ENCODE peak calls at places on chromosomes 16 and 17, in nine cellular contexts. One of them, this sample, is unnamed.

GRCh38 chr17:42313389-42313772 is 25.1 kb downstream of the STAT5A start:
- DNase-seq in cardiac fibroblast: no peak
- DNase-seq in heart left ventricle: no peak
- DNase-seq in fibroblast of lung: no peak
- DNase-seq in hepatocyte: no peak
- DNase-seq in uterus: no peak
- DNase-seq in thoracic aorta: no peak
- DNase-seq in epithelial cell of proximal tubule: no peak
- DNase-seq in A549: no peak
- DNase-seq in this sample: no peak

GRCh38 chr17:5373112-5373511 is 46.4 kb downstream of the NUP88 start:
- DNase-seq in cardiac fibroblast: no peak
- DNase-seq in heart left ventricle: no peak
- DNase-seq in fibroblast of lung: no peak
- DNase-seq in hepatocyte: no peak
- DNase-seq in uterus: no peak
- DNase-seq in thoracic aorta: no peak
- DNase-seq in epithelial cell of proximal tubule: no peak
- DNase-seq in A549: no peak
- DNase-seq in this sample: no peak

GRCh38 chr17:64002658-64003525 is 4.7 kb downstream of the PRR29 start:
- DNase-seq in cardiac fibroblast: no peak
- DNase-seq in heart left ventricle: no peak
- DNase-seq in fibroblast of lung: no peak
- DNase-seq in hepatocyte: no peak
- DNase-seq in uterus: peak; percentile 10
- DNase-seq in thoracic aorta: no peak
- DNase-seq in epithelial cell of proximal tubule: no peak
- DNase-seq in A549: no peak
- DNase-seq in this sample: peak; percentile 9

GRCh38 chr17:75854111-75854748 is 905 bp downstream of the WBP2 start:
- DNase-seq in cardiac fibroblast: peak; percentile 78
- DNase-seq in heart left ventricle: no peak
- DNase-seq in fibroblast of lung: peak; percentile 53
- DNase-seq in hepatocyte: peak; percentile 71
- DNase-seq in uterus: no peak
- DNase-seq in thoracic aorta: no peak
- DNase-seq in epithelial cell of proximal tubule: peak; percentile 67
- DNase-seq in A549: peak; percentile 80
- DNase-seq in this sample: no peak

GRCh38 chr17:29699283-29699682 is 76.6 kb upstream of the CORO6 start:
- DNase-seq in cardiac fibroblast: no peak
- DNase-seq in heart left ventricle: no peak
- DNase-seq in fibroblast of lung: no peak
- DNase-seq in hepatocyte: peak; percentile 17
- DNase-seq in uterus: no peak
- DNase-seq in thoracic aorta: no peak
- DNase-seq in epithelial cell of proximal tubule: peak; percentile 53
- DNase-seq in A549: no peak
- DNase-seq in this sample: no peak

GRCh38 chr17:73952136-73952497 is 251.4 kb upstream of the RPL38 start:
- DNase-seq in cardiac fibroblast: no peak
- DNase-seq in heart left ventricle: no peak
- DNase-seq in fibroblast of lung: no peak
- DNase-seq in hepatocyte: peak; percentile 67
- DNase-seq in uterus: no peak
- DNase-seq in thoracic aorta: no peak
- DNase-seq in epithelial cell of proximal tubule: no peak
- DNase-seq in A549: no peak
- DNase-seq in this sample: no peak

GRCh38 chr16:83470406-83470805 is 337.4 kb upstream of the HSBP1 start:
- DNase-seq in cardiac fibroblast: peak; percentile 39
- DNase-seq in heart left ventricle: no peak
- DNase-seq in fibroblast of lung: no peak
- DNase-seq in hepatocyte: no peak
- DNase-seq in uterus: no peak
- DNase-seq in thoracic aorta: no peak
- DNase-seq in epithelial cell of proximal tubule: no peak
- DNase-seq in A549: no peak
- DNase-seq in this sample: no peak

GRCh38 chr17:58335779-58336455 is 7.3 kb upstream of the TSPOAP1 start:
- DNase-seq in cardiac fibroblast: no peak
- DNase-seq in heart left ventricle: no peak
- DNase-seq in fibroblast of lung: no peak
- DNase-seq in hepatocyte: no peak
- DNase-seq in uterus: no peak
- DNase-seq in thoracic aorta: no peak
- DNase-seq in epithelial cell of proximal tubule: no peak
- DNase-seq in A549: no peak
- DNase-seq in this sample: no peak

GRCh38 chr16:18958621-18959578 is 24.8 kb upstream of the TMC7 start:
- DNase-seq in cardiac fibroblast: peak; percentile 5
- DNase-seq in heart left ventricle: no peak
- DNase-seq in fibroblast of lung: no peak
- DNase-seq in hepatocyte: peak; percentile 33
- DNase-seq in uterus: no peak
- DNase-seq in thoracic aorta: no peak
- DNase-seq in epithelial cell of proximal tubule: no peak
- DNase-seq in A549: no peak
- DNase-seq in this sample: no peak

GRCh38 chr16:53433930-53434435 is 288 bp upstream of the RBL2 start:
- DNase-seq in cardiac fibroblast: peak; percentile 85
- DNase-seq in heart left ventricle: peak; percentile 90
- DNase-seq in fibroblast of lung: peak; percentile 84
- DNase-seq in hepatocyte: peak; percentile 11
- DNase-seq in uterus: peak; percentile 83
- DNase-seq in thoracic aorta: no peak
- DNase-seq in epithelial cell of proximal tubule: no peak
- DNase-seq in A549: peak; percentile 71
- DNase-seq in this sample: no peak

GRCh38 chr16:67268136-67268579 is 11.2 kb upstream of the PLEKHG4 start:
- DNase-seq in cardiac fibroblast: peak; percentile 91
- DNase-seq in heart left ventricle: peak; percentile 59
- DNase-seq in fibroblast of lung: peak; percentile 86
- DNase-seq in hepatocyte: peak; percentile 86
- DNase-seq in uterus: no peak
- DNase-seq in thoracic aorta: no peak
- DNase-seq in epithelial cell of proximal tubule: no peak
- DNase-seq in A549: no peak
- DNase-seq in this sample: peak; percentile 58

GRCh38 chr17:40014375-40014980 is 762 bp upstream of the CSF3 start:
- DNase-seq in cardiac fibroblast: peak; percentile 72
- DNase-seq in heart left ventricle: no peak
- DNase-seq in fibroblast of lung: no peak
- DNase-seq in hepatocyte: no peak
- DNase-seq in uterus: peak; percentile 80
- DNase-seq in thoracic aorta: no peak
- DNase-seq in epithelial cell of proximal tubule: no peak
- DNase-seq in A549: no peak
- DNase-seq in this sample: no peak

GRCh38 chr16:30096862-30097563 is 1.0 kb upstream of the YPEL3 start:
- DNase-seq in cardiac fibroblast: no peak
- DNase-seq in heart left ventricle: no peak
- DNase-seq in fibroblast of lung: no peak
- DNase-seq in hepatocyte: peak; percentile 92
- DNase-seq in uterus: no peak
- DNase-seq in thoracic aorta: no peak
- DNase-seq in epithelial cell of proximal tubule: no peak
- DNase-seq in A549: no peak
- DNase-seq in this sample: no peak

GRCh38 chr16:58843675-58844074 is 109.6 kb upstream of the GOT2 start:
- DNase-seq in cardiac fibroblast: peak; percentile 33
- DNase-seq in heart left ventricle: no peak
- DNase-seq in fibroblast of lung: peak; percentile 49
- DNase-seq in hepatocyte: peak; percentile 18
- DNase-seq in uterus: no peak
- DNase-seq in thoracic aorta: no peak
- DNase-seq in epithelial cell of proximal tubule: no peak
- DNase-seq in A549: no peak
- DNase-seq in this sample: no peak

GRCh38 chr16:81927561-81928185 is 83.6 kb downstream of the SDR42E1 start:
- DNase-seq in cardiac fibroblast: no peak
- DNase-seq in heart left ventricle: no peak
- DNase-seq in fibroblast of lung: no peak
- DNase-seq in hepatocyte: no peak
- DNase-seq in uterus: no peak
- DNase-seq in thoracic aorta: no peak
- DNase-seq in epithelial cell of proximal tubule: no peak
- DNase-seq in A549: no peak
- DNase-seq in this sample: no peak

GRCh38 chr17:62898239-62898864 is 67.7 kb upstream of the TANC2 start:
- DNase-seq in cardiac fibroblast: peak; percentile 38
- DNase-seq in heart left ventricle: no peak
- DNase-seq in fibroblast of lung: no peak
- DNase-seq in hepatocyte: peak; percentile 35
- DNase-seq in uterus: no peak
- DNase-seq in thoracic aorta: no peak
- DNase-seq in epithelial cell of proximal tubule: no peak
- DNase-seq in A549: no peak
- DNase-seq in this sample: no peak

GRCh38 chr16:58393138-58393504 is 850 bp downstream of the GINS3 start:
- DNase-seq in cardiac fibroblast: peak; percentile 22
- DNase-seq in heart left ventricle: no peak
- DNase-seq in fibroblast of lung: no peak
- DNase-seq in hepatocyte: no peak
- DNase-seq in uterus: no peak
- DNase-seq in thoracic aorta: no peak
- DNase-seq in epithelial cell of proximal tubule: no peak
- DNase-seq in A549: peak; percentile 21
- DNase-seq in this sample: no peak

GRCh38 chr16:52592778-52593177 is 45.8 kb upstream of the TOX3 start:
- DNase-seq in cardiac fibroblast: no peak
- DNase-seq in heart left ventricle: no peak
- DNase-seq in fibroblast of lung: no peak
- DNase-seq in hepatocyte: no peak
- DNase-seq in uterus: no peak
- DNase-seq in thoracic aorta: no peak
- DNase-seq in epithelial cell of proximal tubule: no peak
- DNase-seq in A549: no peak
- DNase-seq in this sample: no peak

GRCh38 chr17:55458977-55459376 is 37.3 kb upstream of the MMD start:
- DNase-seq in cardiac fibroblast: peak; percentile 94
- DNase-seq in heart left ventricle: no peak
- DNase-seq in fibroblast of lung: peak; percentile 73
- DNase-seq in hepatocyte: no peak
- DNase-seq in uterus: no peak
- DNase-seq in thoracic aorta: no peak
- DNase-seq in epithelial cell of proximal tubule: peak; percentile 82
- DNase-seq in A549: no peak
- DNase-seq in this sample: no peak

GRCh38 chr17:68122587-68122986 is 87.1 kb downstream of the KPNA2 start:
- DNase-seq in cardiac fibroblast: no peak
- DNase-seq in heart left ventricle: no peak
- DNase-seq in fibroblast of lung: no peak
- DNase-seq in hepatocyte: no peak
- DNase-seq in uterus: no peak
- DNase-seq in thoracic aorta: no peak
- DNase-seq in epithelial cell of proximal tubule: no peak
- DNase-seq in A549: no peak
- DNase-seq in this sample: no peak

DNA sequence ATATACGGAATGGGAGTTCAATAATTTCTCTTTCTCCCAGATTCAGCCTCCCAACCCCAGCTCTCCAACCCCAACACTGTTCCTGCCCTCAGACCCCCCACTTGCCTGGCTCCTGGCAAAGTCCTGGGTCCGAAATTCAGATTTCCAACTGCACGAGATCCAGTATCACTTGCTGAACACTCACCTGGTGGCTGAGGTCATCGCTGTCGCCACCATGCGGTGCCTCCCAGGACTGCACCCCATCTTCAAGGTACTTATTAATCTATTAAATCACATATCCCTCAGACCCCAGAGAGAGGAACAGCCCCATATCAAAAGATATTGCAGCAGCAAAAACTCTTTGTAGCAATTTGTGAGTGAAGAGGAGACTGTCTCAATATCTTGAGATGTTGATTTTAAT is 5.7 kb downstream of the ALOX12 start:
- DNase-seq in cardiac fibroblast: peak; percentile 43
- DNase-seq in heart left ventricle: no peak
- DNase-seq in fibroblast of lung: no peak
- DNase-seq in hepatocyte: no peak
- DNase-seq in uterus: no peak
- DNase-seq in thoracic aorta: no peak
- DNase-seq in epithelial cell of proximal tubule: no peak
- DNase-seq in A549: no peak
- DNase-seq in this sample: no peak
- TF ChIP-seq CTCF in cardiac fibroblast: peak; percentile 73
- TF ChIP-seq CTCF in heart left ventricle: peak; percentile 45
- TF ChIP-seq CTCF in fibroblast of lung: peak; percentile 55
- TF ChIP-seq CTCF in hepatocyte: peak; percentile 40
- TF ChIP-seq CTCF in uterus: no peak
- TF ChIP-seq CTCF in thoracic aorta: no peak
- TF ChIP-seq CTCF in epithelial cell of proximal tubule: peak; percentile 70
- TF ChIP-seq CTCF in A549: peak; percentile 67
- TF ChIP-seq CTCF in this sample: no peak

GRCh38 chr17:82019905-82020873 is 2.5 kb downstream of the CENPX start:
- DNase-seq in cardiac fibroblast: peak; percentile 50
- DNase-seq in heart left ventricle: peak; percentile 67
- DNase-seq in fibroblast of lung: peak; percentile 26
- DNase-seq in hepatocyte: peak; percentile 79
- DNase-seq in uterus: no peak
- DNase-seq in thoracic aorta: no peak
- DNase-seq in epithelial cell of proximal tubule: no peak
- DNase-seq in A549: peak; percentile 65
- DNase-seq in this sample: no peak
- TF ChIP-seq CTCF in cardiac fibroblast: peak; percentile 85
- TF ChIP-seq CTCF in heart left ventricle: peak; percentile 60
- TF ChIP-seq CTCF in fibroblast of lung: peak; percentile 54
- TF ChIP-seq CTCF in hepatocyte: peak; percentile 61
- TF ChIP-seq CTCF in uterus: peak; percentile 45
- TF ChIP-seq CTCF in thoracic aorta: peak; percentile 63
- TF ChIP-seq CTCF in epithelial cell of proximal tubule: peak; percentile 72
- TF ChIP-seq CTCF in A549: peak; percentile 85
- TF ChIP-seq CTCF in this sample: no peak

GRCh38 chr16:24568392-24568791 is 29.0 kb downstream of the RBBP6 start:
- DNase-seq in cardiac fibroblast: peak; percentile 56
- DNase-seq in heart left ventricle: no peak
- DNase-seq in fibroblast of lung: peak; percentile 49
- DNase-seq in hepatocyte: no peak
- DNase-seq in uterus: no peak
- DNase-seq in thoracic aorta: no peak
- DNase-seq in epithelial cell of proximal tubule: no peak
- DNase-seq in A549: no peak
- DNase-seq in this sample: no peak
- TF ChIP-seq CTCF in cardiac fibroblast: peak; percentile 21
- TF ChIP-seq CTCF in heart left ventricle: peak; percentile 31
- TF ChIP-seq CTCF in fibroblast of lung: no peak
- TF ChIP-seq CTCF in hepatocyte: peak; percentile 34
- TF ChIP-seq CTCF in uterus: no peak
- TF ChIP-seq CTCF in thoracic aorta: no peak
- TF ChIP-seq CTCF in epithelial cell of proximal tubule: peak; percentile 41
- TF ChIP-seq CTCF in A549: peak; percentile 65
- TF ChIP-seq CTCF in this sample: no peak

GRCh38 chr16:69567031-69567680 is 1.4 kb downstream of the NFAT5 start:
- DNase-seq in cardiac fibroblast: peak; percentile 54
- DNase-seq in heart left ventricle: no peak
- DNase-seq in fibroblast of lung: no peak
- DNase-seq in hepatocyte: peak; percentile 57
- DNase-seq in uterus: peak; percentile 20
- DNase-seq in thoracic aorta: no peak
- DNase-seq in epithelial cell of proximal tubule: peak; percentile 23
- DNase-seq in A549: no peak
- DNase-seq in this sample: no peak
- TF ChIP-seq CTCF in cardiac fibroblast: peak; percentile 21
- TF ChIP-seq CTCF in heart left ventricle: no peak
- TF ChIP-seq CTCF in fibroblast of lung: peak; percentile 22
- TF ChIP-seq CTCF in hepatocyte: peak; percentile 27
- TF ChIP-seq CTCF in uterus: peak; percentile 11
- TF ChIP-seq CTCF in thoracic aorta: no peak
- TF ChIP-seq CTCF in epithelial cell of proximal tubule: peak; percentile 25
- TF ChIP-seq CTCF in A549: no peak
- TF ChIP-seq CTCF in this sample: no peak

GRCh38 chr17:71304498-71305158 is 816.2 kb upstream of the SOX9 start:
- DNase-seq in cardiac fibroblast: no peak
- DNase-seq in heart left ventricle: no peak
- DNase-seq in fibroblast of lung: no peak
- DNase-seq in hepatocyte: no peak
- DNase-seq in uterus: no peak
- DNase-seq in thoracic aorta: no peak
- DNase-seq in epithelial cell of proximal tubule: no peak
- DNase-seq in A549: no peak
- DNase-seq in this sample: no peak
- TF ChIP-seq CTCF in cardiac fibroblast: no peak
- TF ChIP-seq CTCF in heart left ventricle: no peak
- TF ChIP-seq CTCF in fibroblast of lung: no peak
- TF ChIP-seq CTCF in hepatocyte: no peak
- TF ChIP-seq CTCF in uterus: no peak
- TF ChIP-seq CTCF in thoracic aorta: no peak
- TF ChIP-seq CTCF in epithelial cell of proximal tubule: no peak
- TF ChIP-seq CTCF in A549: no peak
- TF ChIP-seq CTCF in this sample: no peak